ENCODE peak calls at places on chromosomes 2 and 18, in eight cellular contexts. One of them, this sample, is unnamed.

GRCh38 chr2:70959271-70959761 is 19.1 kb upstream of the ANKRD53 start:
- DNase-seq in vagina: peak; percentile 54
- DNase-seq in stimulated activated CD8-positive, alpha-beta memory T cell treated with anti-CD3 and anti-CD28 coated beads, Interleukin-12 subunit alpha, Interleukin-12 subunit beta, amount 100 ng/mL, for 1 hour: no peak
- DNase-seq in colonic mucosa: peak; percentile 3
- DNase-seq in cardiac muscle cell: no peak
- DNase-seq in endothelial cell: no peak
- DNase-seq in MV-4-11: no peak
- DNase-seq in ELF-1: no peak
- DNase-seq in this sample: no peak

GRCh38 chr2:188122983-188123382 is 168.7 kb upstream of the GULP1 start:
- DNase-seq in MV-4-11: no peak
- DNase-seq in endothelial cell: no peak
- DNase-seq in vagina: no peak
- DNase-seq in stimulated activated CD8-positive, alpha-beta memory T cell treated with anti-CD3 and anti-CD28 coated beads, Interleukin-12 subunit alpha, Interleukin-12 subunit beta, amount 100 ng/mL, for 1 hour: no peak
- DNase-seq in ELF-1: no peak
- DNase-seq in cardiac muscle cell: no peak
- DNase-seq in colonic mucosa: no peak
- DNase-seq in this sample: no peak

GRCh38 chr2:162091325-162092007 is 17.5 kb upstream of the DPP4 start:
- DNase-seq in vagina: no peak
- DNase-seq in cardiac muscle cell: no peak
- DNase-seq in MV-4-11: no peak
- DNase-seq in ELF-1: peak; percentile 23
- DNase-seq in stimulated activated CD8-positive, alpha-beta memory T cell treated with anti-CD3 and anti-CD28 coated beads, Interleukin-12 subunit alpha, Interleukin-12 subunit beta, amount 100 ng/mL, for 1 hour: no peak
- DNase-seq in colonic mucosa: peak; percentile 81
- DNase-seq in endothelial cell: no peak
- DNase-seq in this sample: no peak

GRCh38 chr2:205370726-205371125 is 311.6 kb upstream of the NRP2 start:
- DNase-seq in colonic mucosa: no peak
- DNase-seq in endothelial cell: no peak
- DNase-seq in MV-4-11: no peak
- DNase-seq in cardiac muscle cell: no peak
- DNase-seq in ELF-1: no peak
- DNase-seq in vagina: no peak
- DNase-seq in stimulated activated CD8-positive, alpha-beta memory T cell treated with anti-CD3 and anti-CD28 coated beads, Interleukin-12 subunit alpha, Interleukin-12 subunit beta, amount 100 ng/mL, for 1 hour: no peak
- DNase-seq in this sample: no peak

GRCh38 chr2:100291152-100291970 is 30.9 kb downstream of the LONRF2 start:
- DNase-seq in MV-4-11: peak; percentile 89
- DNase-seq in stimulated activated CD8-positive, alpha-beta memory T cell treated with anti-CD3 and anti-CD28 coated beads, Interleukin-12 subunit alpha, Interleukin-12 subunit beta, amount 100 ng/mL, for 1 hour: peak; percentile 42
- DNase-seq in ELF-1: peak; percentile 82
- DNase-seq in vagina: no peak
- DNase-seq in cardiac muscle cell: peak; percentile 25
- DNase-seq in endothelial cell: no peak
- DNase-seq in colonic mucosa: no peak
- DNase-seq in this sample: peak; percentile 89

GRCh38 chr2:218367415-218368149 is 10.9 kb downstream of the CATIP start:
- DNase-seq in vagina: no peak
- DNase-seq in colonic mucosa: peak; percentile 93
- DNase-seq in endothelial cell: peak; percentile 77
- DNase-seq in MV-4-11: peak; percentile 84
- DNase-seq in stimulated activated CD8-positive, alpha-beta memory T cell treated with anti-CD3 and anti-CD28 coated beads, Interleukin-12 subunit alpha, Interleukin-12 subunit beta, amount 100 ng/mL, for 1 hour: peak; percentile 46
- DNase-seq in cardiac muscle cell: peak; percentile 86
- DNase-seq in ELF-1: peak; percentile 82
- DNase-seq in this sample: no peak

GRCh38 chr2:190530211-190530639 is 4.3 kb downstream of the NEMP2 start:
- DNase-seq in ELF-1: no peak
- DNase-seq in MV-4-11: no peak
- DNase-seq in cardiac muscle cell: no peak
- DNase-seq in stimulated activated CD8-positive, alpha-beta memory T cell treated with anti-CD3 and anti-CD28 coated beads, Interleukin-12 subunit alpha, Interleukin-12 subunit beta, amount 100 ng/mL, for 1 hour: no peak
- DNase-seq in endothelial cell: no peak
- DNase-seq in vagina: no peak
- DNase-seq in colonic mucosa: no peak
- DNase-seq in this sample: no peak

GRCh38 chr2:12488365-12488972 is 228.3 kb upstream of the TRIB2 start:
- DNase-seq in colonic mucosa: no peak
- DNase-seq in cardiac muscle cell: no peak
- DNase-seq in ELF-1: no peak
- DNase-seq in stimulated activated CD8-positive, alpha-beta memory T cell treated with anti-CD3 and anti-CD28 coated beads, Interleukin-12 subunit alpha, Interleukin-12 subunit beta, amount 100 ng/mL, for 1 hour: no peak
- DNase-seq in endothelial cell: no peak
- DNase-seq in vagina: no peak
- DNase-seq in MV-4-11: no peak
- DNase-seq in this sample: peak; percentile 28

GRCh38 chr18:36608107-36608506 is 220.7 kb downstream of the TPGS2 start:
- DNase-seq in cardiac muscle cell: no peak
- DNase-seq in stimulated activated CD8-positive, alpha-beta memory T cell treated with anti-CD3 and anti-CD28 coated beads, Interleukin-12 subunit alpha, Interleukin-12 subunit beta, amount 100 ng/mL, for 1 hour: no peak
- DNase-seq in vagina: peak; percentile 13
- DNase-seq in colonic mucosa: no peak
- DNase-seq in ELF-1: no peak
- DNase-seq in endothelial cell: no peak
- DNase-seq in MV-4-11: no peak
- DNase-seq in this sample: no peak

GRCh38 chr2:150154308-150154797 is 333.1 kb downstream of the RND3 start:
- DNase-seq in cardiac muscle cell: no peak
- DNase-seq in MV-4-11: no peak
- DNase-seq in endothelial cell: no peak
- DNase-seq in ELF-1: no peak
- DNase-seq in colonic mucosa: no peak
- DNase-seq in stimulated activated CD8-positive, alpha-beta memory T cell treated with anti-CD3 and anti-CD28 coated beads, Interleukin-12 subunit alpha, Interleukin-12 subunit beta, amount 100 ng/mL, for 1 hour: no peak
- DNase-seq in vagina: no peak
- DNase-seq in this sample: no peak

GRCh38 chr18:8705280-8705940 is at the start of gene MTCL1:
- DNase-seq in colonic mucosa: no peak
- DNase-seq in MV-4-11: no peak
- DNase-seq in cardiac muscle cell: peak; percentile 69
- DNase-seq in ELF-1: no peak
- DNase-seq in vagina: peak; percentile 60
- DNase-seq in endothelial cell: peak; percentile 39
- DNase-seq in stimulated activated CD8-positive, alpha-beta memory T cell treated with anti-CD3 and anti-CD28 coated beads, Interleukin-12 subunit alpha, Interleukin-12 subunit beta, amount 100 ng/mL, for 1 hour: no peak
- DNase-seq in this sample: no peak